ENCODE peak calls at places on chromosomes 11 and 22, in six cellular contexts. P is neural progenitor cell, Z is neuronal stem cell, W is H9, F is fibroblast of lung, B is mesenchymal stem cell. C is an unnamed sample.

GRCh38 chr11:119100960-119101349 is 698 bp downstream of the DPAGT1 start:
- DNase-seq in P (peak), Z (no peak), W (no peak), F (no peak), B (no peak), C (no peak)

GRCh38 chr22:46993626-46994025 is 231.2 kb downstream of the TBC1D22A start:
- DNase-seq in P (no peak), Z (no peak), W (no peak), F (no peak), B (no peak), C (no peak)

GRCh38 chr22:50456466-50457234 is 18.2 kb downstream of the SBF1 start:
- DNase-seq in P (peak), Z (no peak), W (peak), F (no peak), B (no peak), C (no peak)

GRCh38 chr11:111694851-111695250 is 71.3 kb downstream of the PPP2R1B start:
- DNase-seq in P (no peak), Z (no peak), W (no peak), F (peak), B (peak), C (no peak)

GRCh38 chr11:10326080-10326964 is 21.4 kb downstream of the ADM start:
- DNase-seq in P (no peak), Z (no peak), W (no peak), F (peak), B (no peak), C (peak)

GRCh38 chr11:95363710-95364109 is 132.7 kb upstream of the SESN3 start:
- DNase-seq in P (peak), Z (peak), W (peak), F (no peak), B (no peak), C (no peak)

GRCh38 chr11:19441752-19442553 is 201.2 kb upstream of the E2F8 start:
- DNase-seq in P (no peak), Z (no peak), W (no peak), F (peak), B (peak), C (peak)

GRCh38 chr11:10930224-10930960 is 72.5 kb upstream of the ZBED5 start:
- DNase-seq in P (no peak), Z (no peak), W (no peak), F (peak), B (peak), C (peak)

GRCh38 chr11:69541501-69542313 is 60.2 kb downstream of the LINC01488 start:
- DNase-seq in P (no peak), Z (no peak), W (no peak), F (peak), B (no peak), C (peak)

GRCh38 chr11:126864934-126865333 is 135.6 kb downstream of the KIRREL3 start:
- DNase-seq in P (no peak), Z (no peak), W (no peak), F (no peak), B (no peak), C (no peak)

GRCh38 chr22:41781508-41781906 is 19.0 kb upstream of the CCDC134 start:
- DNase-seq in P (no peak), Z (no peak), W (no peak), F (no peak), B (no peak), C (no peak)

GRCh38 chr11:94128171-94128745 is 383 bp upstream of the PANX1 start:
- DNase-seq in P (no peak), Z (no peak), W (no peak), F (no peak), B (no peak), C (no peak)

GRCh38 chr11:60396790-60397189 is 531 bp downstream of the MS4A14 start:
- DNase-seq in P (no peak), Z (no peak), W (no peak), F (no peak), B (no peak), C (no peak)

GRCh38 chr11:48013269-48013901 is 33.0 kb downstream of the PTPRJ start:
- DNase-seq in P (no peak), Z (no peak), W (no peak), F (no peak), B (peak), C (peak)

GRCh38 chr22:39997939-39998726 is 3.4 kb downstream of the FAM83F start:
- DNase-seq in P (peak), Z (no peak), W (peak), F (no peak), B (peak), C (peak)

GRCh38 chr22:32313532-32313931 is 44.1 kb upstream of the RFPL3 start:
- DNase-seq in P (no peak), Z (no peak), W (no peak), F (no peak), B (no peak), C (no peak)

GRCh38 chr11:82494988-82495432 is 238.7 kb downstream of the FAM181B start:
- DNase-seq in P (peak), Z (no peak), W (peak), F (no peak), B (peak), C (peak)

GRCh38 chr11:15969281-15969680 is 387.1 kb downstream of the SOX6 start:
- DNase-seq in P (no peak), Z (no peak), W (no peak), F (peak), B (peak), C (peak)

GRCh38 chr11:87428266-87428665 is 390.5 kb downstream of the TMEM135 start:
- DNase-seq in P (no peak), Z (no peak), W (no peak), F (peak), B (no peak), C (peak)

GRCh38 chr22:50530280-50530856 is 556 bp upstream of the TYMP start:
- DNase-seq in P (peak), Z (no peak), W (peak), F (peak), B (peak), C (peak)

GRCh38 chr22:33931406-33931805 is 11.1 kb upstream of the LARGE1 start:
- DNase-seq in P (no peak), Z (no peak), W (no peak), F (no peak), B (no peak), C (no peak)

GRCh38 chr22:50398698-50399648 is 55.8 kb downstream of the PPP6R2 start:
- DNase-seq in P (no peak), Z (no peak), W (no peak), F (no peak), B (peak), C (no peak)

GRCh38 chr22:17795661-17796548 is 21.6 kb upstream of the BID start:
- DNase-seq in P (no peak), Z (no peak), W (no peak), F (no peak), B (no peak), C (no peak)

GRCh38 chr11:104490182-104490581 is 326.2 kb upstream of the PDGFD start:
- DNase-seq in P (no peak), Z (no peak), W (no peak), F (peak), B (peak), C (no peak)

GRCh38 chr11:108803781-108804180 is 138.9 kb downstream of the DDX10 start:
- DNase-seq in P (no peak), Z (no peak), W (no peak), F (no peak), B (no peak), C (no peak)

GRCh38 chr11:16195659-16196058 is 160.7 kb downstream of the SOX6 start:
- DNase-seq in P (no peak), Z (no peak), W (no peak), F (peak), B (no peak), C (peak)

GRCh38 chr11:104467414-104467813 is 303.5 kb upstream of the PDGFD start:
- DNase-seq in P (no peak), Z (no peak), W (no peak), F (no peak), B (no peak), C (no peak)

GRCh38 chr22:35872451-35872850 is 154.8 kb downstream of the APOL5 start:
- DNase-seq in P (no peak), Z (no peak), W (no peak), F (no peak), B (no peak), C (no peak)

GRCh38 chr11:32213223-32213622 is 122.3 kb downstream of the RCN1 start:
- DNase-seq in P (no peak), Z (no peak), W (no peak), F (peak), B (peak), C (peak)

GRCh38 chr11:84290647-84291046 is 1004.5 kb upstream of the CCDC90B start:
- DNase-seq in P (no peak), Z (no peak), W (no peak), F (peak), B (peak), C (no peak)

GRCh38 chr11:34425863-34426262 is 12.9 kb upstream of the CAT start:
- DNase-seq in P (no peak), Z (no peak), W (no peak), F (no peak), B (no peak), C (peak)

DNA sequence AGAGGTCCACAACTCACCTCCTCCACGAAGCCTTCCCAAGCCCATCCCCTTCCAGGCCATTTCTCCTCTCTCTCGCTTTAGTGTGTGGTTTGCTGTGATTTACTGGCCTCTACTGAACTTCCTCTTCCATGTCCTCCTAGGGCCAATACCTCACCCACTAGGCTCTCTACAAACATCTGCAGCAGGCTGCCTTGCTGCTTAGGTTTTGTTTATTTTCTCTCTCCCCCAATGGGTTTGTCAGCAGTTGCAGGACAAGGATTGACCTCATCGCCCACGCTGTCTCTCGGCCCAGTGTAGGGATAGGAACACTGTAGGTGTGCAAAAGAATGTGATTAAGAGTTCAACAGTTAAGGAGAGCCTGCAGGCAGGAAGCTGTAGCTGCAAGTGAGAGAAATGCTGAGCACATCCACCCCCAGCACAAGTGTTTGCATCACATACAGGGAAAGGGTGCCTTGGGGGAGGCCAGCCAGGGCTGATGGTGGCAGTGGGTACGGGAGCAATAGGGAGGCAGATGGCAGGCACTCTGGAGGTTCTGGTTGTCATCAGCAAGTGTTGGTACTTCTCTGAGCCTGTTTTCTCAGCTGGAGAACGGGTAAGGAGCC is 1.4 kb downstream of the PC start:
- DNase-seq in P (peak), Z (no peak), W (peak), F (peak), B (peak), C (no peak)
- H3K9ac ChIP-seq in P (no peak), Z (no peak), W (peak), F (no peak), B (peak), C (no peak)

DNA sequence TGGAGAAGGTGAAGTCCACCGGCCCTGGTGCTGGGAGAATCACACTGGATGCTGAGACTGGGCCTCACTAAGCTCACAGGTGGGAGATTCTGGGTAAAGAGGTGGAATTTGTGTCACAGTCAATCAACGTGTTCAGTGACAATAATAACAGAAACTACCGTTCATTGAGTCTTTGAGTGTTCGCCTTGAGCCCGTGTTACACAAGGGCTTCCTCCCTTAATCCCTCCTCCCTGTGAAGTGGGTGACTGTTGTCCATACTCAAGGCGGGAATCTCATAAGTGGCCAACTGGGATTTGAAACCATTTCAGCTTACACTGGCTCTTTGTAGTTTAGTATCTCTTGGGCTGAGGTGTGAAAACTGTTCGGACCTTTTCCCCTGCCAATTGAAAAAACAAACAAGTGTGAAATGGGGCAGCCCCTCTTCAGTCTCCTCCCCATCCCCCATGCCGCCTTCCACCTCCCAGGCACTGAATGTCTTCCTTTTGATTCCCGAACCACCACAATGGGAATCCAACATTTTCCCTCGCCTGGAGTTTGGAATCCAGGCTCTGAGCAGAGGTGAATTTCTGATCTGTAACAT is 502.4 kb downstream of the MIAT start:
- DNase-seq in P (no peak), Z (no peak), W (no peak), F (no peak), B (no peak), C (no peak)
- H3K4me2 ChIP-seq in P (peak), Z (no peak), W (no peak), F (no peak), B (no peak), C (no peak)

GRCh38 chr11:63557548-63557947 is 5.6 kb downstream of the PLAAT2 start:
- DNase-seq in P (no peak), Z (no peak), W (peak), F (no peak), B (no peak), C (no peak)

GRCh38 chr11:63563201-63564055 is at the start of gene PLAAT2:
- DNase-seq in P (no peak), Z (no peak), W (no peak), F (no peak), B (no peak), C (no peak)

GRCh38 chr11:63558459-63559157 is 4.6 kb downstream of the PLAAT2 start:
- DNase-seq in P (no peak), Z (no peak), W (peak), F (no peak), B (no peak), C (no peak)

GRCh38 chr11:63564056-63564784 is 1.0 kb upstream of the PLAAT2 start:
- DNase-seq in P (no peak), Z (no peak), W (peak), F (no peak), B (no peak), C (no peak)

GRCh38 chr11:63560506-63561179 is 2.5 kb downstream of the PLAAT2 start:
- DNase-seq in P (no peak), Z (no peak), W (peak), F (no peak), B (no peak), C (peak)
- H3K9ac ChIP-seq in P (no peak), Z (no peak), W (no peak), F (no peak), B (no peak), C (peak)

GRCh38 chr11:12050470-12050891 is 42.1 kb upstream of the DKK3 start:
- DNase-seq in P (no peak), Z (no peak), W (no peak), F (no peak), B (no peak), C (no peak)
- H3K4me2 ChIP-seq in P (no peak), Z (no peak), W (no peak), F (no peak), B (no peak), C (no peak)

DNA sequence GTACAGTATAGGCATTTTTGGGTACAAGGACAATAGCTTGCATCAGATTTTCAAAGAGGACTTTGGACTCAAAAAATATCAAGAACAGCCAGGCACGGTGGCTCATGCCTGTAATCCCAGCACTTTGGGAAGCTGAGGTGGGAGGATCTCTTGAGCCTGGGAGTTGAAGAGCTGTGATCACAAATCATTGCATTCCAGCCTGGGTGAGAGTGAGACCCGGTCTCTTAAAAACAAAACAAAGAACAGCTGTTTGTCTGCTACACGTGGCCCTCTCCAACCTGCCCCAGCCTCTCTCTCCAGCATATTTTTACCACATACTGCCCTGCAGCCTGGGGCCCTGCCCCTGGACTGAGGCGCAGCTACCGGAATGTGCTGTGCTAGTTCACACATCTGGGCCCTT is 29.2 kb downstream of the GRIK4 start:
- DNase-seq in P (no peak), Z (no peak), W (no peak), F (peak), B (no peak), C (no peak)
- H3K9ac ChIP-seq in P (no peak), Z (no peak), W (no peak), F (no peak), B (no peak), C (no peak)

DNA sequence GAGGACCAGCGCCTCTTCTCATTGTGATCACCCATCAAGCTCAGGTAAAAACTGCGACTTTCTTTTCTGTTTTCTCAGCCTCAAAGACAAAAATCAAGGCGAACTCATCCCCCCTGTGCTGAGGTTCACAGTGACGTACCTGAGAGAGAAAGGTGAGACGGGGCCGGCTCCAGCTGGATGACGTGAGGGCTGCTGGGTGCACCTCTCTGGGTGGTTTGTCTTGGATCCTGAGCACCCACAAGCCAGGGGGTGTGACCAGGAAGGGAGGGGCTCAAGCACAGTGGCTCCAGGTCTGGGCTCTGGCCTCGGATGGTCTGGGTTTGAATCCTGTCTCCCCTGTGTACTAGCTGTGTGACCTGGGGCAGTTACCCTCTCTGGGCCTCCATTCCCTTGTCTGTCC is 92.8 kb downstream of the ARHGAP8 start:
- DNase-seq in P (no peak), Z (no peak), W (no peak), F (no peak), B (no peak), C (no peak)
- H3K4me2 ChIP-seq in P (no peak), Z (no peak), W (no peak), F (no peak), B (no peak), C (no peak)

GRCh38 chr22:23177197-23177596 is 3.1 kb upstream of the BCR start:
- DNase-seq in P (no peak), Z (no peak), W (no peak), F (no peak), B (no peak), C (no peak)

GRCh38 chr22:23179381-23180294 is 671 bp upstream of the BCR start:
- DNase-seq in P (peak), Z (no peak), W (no peak), F (no peak), B (no peak), C (no peak)

GRCh38 chr22:23180301-23180892 is at the start of gene BCR:
- DNase-seq in P (peak), Z (no peak), W (no peak), F (peak), B (peak), C (peak)

GRCh38 chr22:23176645-23177027 is 3.7 kb upstream of the BCR start:
- DNase-seq in P (no peak), Z (no peak), W (no peak), F (no peak), B (no peak), C (no peak)

DNA sequence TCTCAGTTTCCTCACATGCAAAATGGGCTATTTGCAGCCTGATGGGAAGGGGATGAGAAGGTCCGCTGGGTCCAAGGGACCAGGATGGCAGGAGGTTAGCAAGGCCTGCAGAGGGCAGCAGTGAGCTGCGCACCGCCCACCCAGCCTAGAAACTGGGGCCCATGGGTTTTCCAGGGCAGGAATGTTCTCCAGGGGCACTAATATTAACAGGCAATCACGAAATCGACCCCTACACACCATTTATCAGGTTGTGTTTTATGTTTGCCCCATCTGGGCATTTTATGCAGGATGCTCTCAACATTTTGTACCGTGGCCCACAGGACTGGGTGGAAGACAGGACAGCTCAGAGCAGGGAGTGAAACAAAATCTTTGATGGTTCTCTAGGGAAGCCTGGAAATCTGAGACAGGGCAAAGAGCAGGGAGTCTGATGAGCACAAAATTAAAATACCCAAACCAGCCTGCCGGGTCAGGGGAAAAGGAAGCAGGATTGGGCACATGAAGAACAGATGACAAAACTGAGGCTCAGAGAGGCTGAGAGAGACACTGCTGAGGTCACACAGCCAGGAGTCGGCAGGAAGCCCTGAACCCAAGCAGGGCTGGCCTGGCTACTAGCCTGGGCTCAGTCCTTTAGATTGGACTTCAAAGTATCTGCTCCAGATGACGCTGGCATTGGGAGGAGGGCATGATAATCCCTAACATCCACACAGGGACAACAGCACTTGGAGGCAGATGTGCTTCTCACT is 1.6 kb upstream of the BCR start:
- DNase-seq in P (peak), Z (no peak), W (peak), F (peak), B (peak), C (peak)
- H3K9ac ChIP-seq in P (no peak), Z (no peak), W (no peak), F (no peak), B (peak), C (no peak)

C was measured in PC-3.